ENCODE peak calls at places on chromosome 21, in nine cellular contexts. One of them, this sample, is unnamed.

GRCh38 chr21:15722591-15723324 is 7.0 kb upstream of the USP25 start:
- DNase-seq in endothelial cell of umbilical vein: no peak
- DNase-seq in NT2/D1: no peak
- DNase-seq in GM23248: no peak
- DNase-seq in BE2C: no peak
- DNase-seq in tibial artery: no peak
- DNase-seq in body of pancreas: peak; percentile 69
- DNase-seq in uterus: no peak
- DNase-seq in SK-N-SH: no peak
- DNase-seq in this sample: no peak

GRCh38 chr21:34693192-34693810 is 24.5 kb downstream of the CLIC6 start:
- DNase-seq in endothelial cell of umbilical vein: peak; percentile 57
- DNase-seq in NT2/D1: peak; percentile 71
- DNase-seq in GM23248: peak; percentile 81
- DNase-seq in BE2C: peak; percentile 45
- DNase-seq in tibial artery: peak; percentile 34
- DNase-seq in body of pancreas: peak; percentile 65
- DNase-seq in uterus: no peak
- DNase-seq in SK-N-SH: peak; percentile 63
- DNase-seq in this sample: no peak

GRCh38 chr21:46294647-46295176 is 8.6 kb downstream of the YBEY start:
- DNase-seq in endothelial cell of umbilical vein: no peak
- DNase-seq in NT2/D1: no peak
- DNase-seq in GM23248: peak; percentile 80
- DNase-seq in BE2C: no peak
- DNase-seq in tibial artery: no peak
- DNase-seq in body of pancreas: no peak
- DNase-seq in uterus: no peak
- DNase-seq in SK-N-SH: peak; percentile 51
- DNase-seq in this sample: no peak

GRCh38 chr21:29104239-29104708 is 26.2 kb upstream of the MAP3K7CL start:
- DNase-seq in endothelial cell of umbilical vein: no peak
- DNase-seq in NT2/D1: no peak
- DNase-seq in GM23248: no peak
- DNase-seq in BE2C: no peak
- DNase-seq in tibial artery: no peak
- DNase-seq in body of pancreas: no peak
- DNase-seq in uterus: no peak
- DNase-seq in SK-N-SH: no peak
- DNase-seq in this sample: no peak

GRCh38 chr21:38181101-38181500 is 75.7 kb upstream of the KCNJ15 start:
- DNase-seq in endothelial cell of umbilical vein: no peak
- DNase-seq in NT2/D1: no peak
- DNase-seq in GM23248: peak; percentile 63
- DNase-seq in BE2C: no peak
- DNase-seq in tibial artery: no peak
- DNase-seq in body of pancreas: no peak
- DNase-seq in uterus: no peak
- DNase-seq in SK-N-SH: no peak
- DNase-seq in this sample: no peak

GRCh38 chr21:18244721-18245486 is at the start of gene CHODL:
- DNase-seq in endothelial cell of umbilical vein: no peak
- DNase-seq in NT2/D1: no peak
- DNase-seq in GM23248: no peak
- DNase-seq in BE2C: peak; percentile 40
- DNase-seq in tibial artery: peak; percentile 22
- DNase-seq in body of pancreas: no peak
- DNase-seq in uterus: no peak
- DNase-seq in SK-N-SH: peak; percentile 11
- DNase-seq in this sample: no peak

GRCh38 chr21:34519694-34520093 is 7.7 kb upstream of the KCNE1 start:
- DNase-seq in endothelial cell of umbilical vein: no peak
- DNase-seq in NT2/D1: no peak
- DNase-seq in GM23248: no peak
- DNase-seq in BE2C: no peak
- DNase-seq in tibial artery: no peak
- DNase-seq in body of pancreas: no peak
- DNase-seq in uterus: no peak
- DNase-seq in SK-N-SH: no peak
- DNase-seq in this sample: no peak

GRCh38 chr21:36567216-36567917 is 87.4 kb upstream of the CLDN14 start:
- DNase-seq in endothelial cell of umbilical vein: no peak
- DNase-seq in NT2/D1: no peak
- DNase-seq in GM23248: no peak
- DNase-seq in BE2C: no peak
- DNase-seq in tibial artery: no peak
- DNase-seq in body of pancreas: no peak
- DNase-seq in uterus: no peak
- DNase-seq in SK-N-SH: no peak
- DNase-seq in this sample: no peak

GRCh38 chr21:32813265-32813903 is 41.8 kb upstream of the PAXBP1 start:
- DNase-seq in endothelial cell of umbilical vein: peak; percentile 40
- DNase-seq in NT2/D1: no peak
- DNase-seq in GM23248: no peak
- DNase-seq in BE2C: no peak
- DNase-seq in tibial artery: no peak
- DNase-seq in body of pancreas: peak; percentile 42
- DNase-seq in uterus: no peak
- DNase-seq in SK-N-SH: no peak
- DNase-seq in this sample: no peak

GRCh38 chr21:45313015-45313414 is 25.3 kb upstream of the POFUT2 start:
- DNase-seq in endothelial cell of umbilical vein: no peak
- DNase-seq in NT2/D1: no peak
- DNase-seq in GM23248: no peak
- DNase-seq in BE2C: peak; percentile 1
- DNase-seq in tibial artery: no peak
- DNase-seq in body of pancreas: no peak
- DNase-seq in uterus: no peak
- DNase-seq in SK-N-SH: no peak
- DNase-seq in this sample: no peak

GRCh38 chr21:42317341-42317741 is 2.1 kb upstream of the TFF3 start:
- DNase-seq in endothelial cell of umbilical vein: no peak
- DNase-seq in NT2/D1: no peak
- DNase-seq in GM23248: no peak
- DNase-seq in BE2C: no peak
- DNase-seq in tibial artery: no peak
- DNase-seq in body of pancreas: no peak
- DNase-seq in uterus: no peak
- DNase-seq in SK-N-SH: no peak
- DNase-seq in this sample: no peak

GRCh38 chr21:42314616-42315295 is 453 bp downstream of the TFF3 start:
- DNase-seq in endothelial cell of umbilical vein: no peak
- DNase-seq in NT2/D1: no peak
- DNase-seq in GM23248: no peak
- DNase-seq in BE2C: no peak
- DNase-seq in tibial artery: no peak
- DNase-seq in body of pancreas: no peak
- DNase-seq in uterus: no peak
- DNase-seq in SK-N-SH: no peak
- DNase-seq in this sample: no peak

GRCh38 chr21:42313501-42313969 is 1.7 kb downstream of the TFF3 start:
- DNase-seq in endothelial cell of umbilical vein: no peak
- DNase-seq in NT2/D1: peak; percentile 75
- DNase-seq in GM23248: no peak
- DNase-seq in BE2C: no peak
- DNase-seq in tibial artery: no peak
- DNase-seq in body of pancreas: no peak
- DNase-seq in uterus: no peak
- DNase-seq in SK-N-SH: no peak
- DNase-seq in this sample: no peak

GRCh38 chr21:42316891-42317290 is 1.7 kb upstream of the TFF3 start:
- DNase-seq in endothelial cell of umbilical vein: no peak
- DNase-seq in NT2/D1: no peak
- DNase-seq in GM23248: no peak
- DNase-seq in BE2C: no peak
- DNase-seq in tibial artery: no peak
- DNase-seq in body of pancreas: no peak
- DNase-seq in uterus: no peak
- DNase-seq in SK-N-SH: no peak
- DNase-seq in this sample: no peak

DNA sequence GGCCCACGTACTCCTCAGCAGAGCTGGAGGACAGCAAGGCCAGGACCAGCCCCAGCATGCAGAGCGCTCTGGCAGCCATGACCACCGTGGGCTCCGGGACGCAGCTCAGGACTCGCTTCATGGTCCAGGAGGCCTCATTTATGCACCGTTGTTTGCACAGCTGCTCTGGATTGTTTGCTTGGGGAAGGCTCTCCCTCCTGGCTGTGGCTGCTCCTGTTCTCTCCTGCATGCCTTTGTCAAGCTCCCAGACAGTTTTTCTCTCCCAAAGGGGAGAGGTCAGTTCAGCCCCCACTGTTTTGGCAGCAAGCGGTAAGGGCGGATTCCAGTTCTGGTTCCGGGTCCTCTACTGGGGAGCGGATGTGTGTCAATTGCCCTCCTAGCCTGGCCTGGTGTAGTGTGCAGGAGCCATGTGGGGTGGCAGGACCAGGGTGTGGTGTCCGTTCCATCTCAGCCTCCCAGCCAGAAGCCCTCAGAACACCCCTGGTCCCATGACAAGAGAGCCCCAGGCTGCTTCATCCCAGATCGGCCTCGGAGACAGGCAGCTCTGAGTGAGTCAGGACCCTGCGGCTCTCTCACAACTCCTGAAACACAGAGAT is at the start of gene TFF3:
- DNase-seq in endothelial cell of umbilical vein: no peak
- DNase-seq in NT2/D1: no peak
- DNase-seq in GM23248: no peak
- DNase-seq in BE2C: no peak
- DNase-seq in tibial artery: no peak
- DNase-seq in body of pancreas: peak; percentile 69
- DNase-seq in uterus: no peak
- DNase-seq in SK-N-SH: no peak
- DNase-seq in this sample: no peak
- H3K9me3 ChIP-seq in endothelial cell of umbilical vein: no peaks in the 10 kb centered on the region
- H3K9me3 ChIP-seq in NT2/D1: no peaks in the 10 kb centered on the region
- H3K9me3 ChIP-seq in GM23248: no peaks in the 10 kb centered on the region
- H3K9me3 ChIP-seq in BE2C: no peaks in the 10 kb centered on the region
- H3K9me3 ChIP-seq in tibial artery: no peaks in the 10 kb centered on the region
- H3K9me3 ChIP-seq in body of pancreas: no peaks in the 10 kb centered on the region
- H3K9me3 ChIP-seq in uterus: no peaks in the 10 kb centered on the region
- H3K9me3 ChIP-seq in SK-N-SH: no peaks in the 10 kb centered on the region
- H3K9me3 ChIP-seq in this sample: no peaks in the 10 kb centered on the region

DNA sequence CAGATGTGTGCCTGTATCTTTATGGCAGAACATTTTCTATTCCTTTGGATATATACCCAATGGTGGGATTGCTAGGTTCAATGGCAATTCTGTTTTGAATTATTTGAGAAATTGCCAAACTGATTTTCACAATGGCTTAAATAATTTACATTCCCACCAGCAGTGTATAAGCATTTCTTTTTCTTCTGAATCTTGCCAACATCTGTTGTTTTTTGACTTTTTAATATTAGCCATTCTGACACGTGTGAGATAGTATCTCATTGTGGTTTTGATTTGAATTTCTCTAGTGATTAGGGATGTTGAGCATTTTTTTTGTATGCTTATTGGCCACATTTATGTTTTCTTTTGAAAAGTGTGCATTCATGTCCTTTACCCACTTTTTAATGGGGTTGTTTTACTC is 864.3 kb upstream of the ADAMTS5 start:
- DNase-seq in endothelial cell of umbilical vein: no peak
- DNase-seq in NT2/D1: no peak
- DNase-seq in GM23248: no peak
- DNase-seq in BE2C: no peak
- DNase-seq in tibial artery: no peak
- DNase-seq in body of pancreas: no peak
- DNase-seq in uterus: no peak
- DNase-seq in SK-N-SH: no peak
- DNase-seq in this sample: no peak
- H3K9me3 ChIP-seq in endothelial cell of umbilical vein: no peaks in the 10 kb centered on the region
- H3K9me3 ChIP-seq in NT2/D1: no peaks in the 10 kb centered on the region
- H3K9me3 ChIP-seq in GM23248: no peaks in the 10 kb centered on the region
- H3K9me3 ChIP-seq in BE2C: no peaks in the 10 kb centered on the region
- H3K9me3 ChIP-seq in tibial artery: no peaks in the 10 kb centered on the region
- H3K9me3 ChIP-seq in body of pancreas: no peaks in the 10 kb centered on the region
- H3K9me3 ChIP-seq in uterus: no peaks in the 10 kb centered on the region
- H3K9me3 ChIP-seq in SK-N-SH: no peaks in the 10 kb centered on the region
- H3K9me3 ChIP-seq in this sample: no peaks in the 10 kb centered on the region

DNA sequence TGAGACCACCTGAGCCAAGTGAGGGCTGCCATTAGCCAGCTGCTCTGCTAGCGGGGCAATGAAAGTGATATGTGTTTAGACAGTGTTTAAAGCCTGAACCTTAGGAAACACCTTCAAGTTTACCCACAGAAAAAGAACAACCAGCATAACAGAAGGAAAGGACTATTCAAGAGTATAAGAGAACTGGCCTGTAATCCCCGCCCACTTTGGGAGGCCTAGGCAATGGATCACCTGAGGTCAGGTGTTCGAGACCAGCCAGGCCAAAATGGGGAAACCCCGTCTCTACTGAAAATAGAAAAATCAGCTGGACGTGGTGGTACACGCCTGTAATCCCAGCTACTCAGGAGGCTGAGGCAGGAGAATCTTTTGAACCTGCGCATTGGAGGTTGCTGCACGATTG is 149.4 kb downstream of the PCP4 start:
- DNase-seq in endothelial cell of umbilical vein: no peak
- DNase-seq in NT2/D1: no peak
- DNase-seq in GM23248: no peak
- DNase-seq in BE2C: no peak
- DNase-seq in tibial artery: no peak
- DNase-seq in body of pancreas: no peak
- DNase-seq in uterus: no peak
- DNase-seq in SK-N-SH: no peak
- DNase-seq in this sample: no peak
- H3K9me3 ChIP-seq in endothelial cell of umbilical vein: peaks cover 10% of the 10 kb centered on the region
- H3K9me3 ChIP-seq in NT2/D1: no peaks in the 10 kb centered on the region
- H3K9me3 ChIP-seq in GM23248: no peaks in the 10 kb centered on the region
- H3K9me3 ChIP-seq in BE2C: no peaks in the 10 kb centered on the region
- H3K9me3 ChIP-seq in tibial artery: no peaks in the 10 kb centered on the region
- H3K9me3 ChIP-seq in body of pancreas: no peaks in the 10 kb centered on the region
- H3K9me3 ChIP-seq in uterus: no peaks in the 10 kb centered on the region
- H3K9me3 ChIP-seq in SK-N-SH: no peaks in the 10 kb centered on the region
- H3K9me3 ChIP-seq in this sample: no peaks in the 10 kb centered on the region

DNA sequence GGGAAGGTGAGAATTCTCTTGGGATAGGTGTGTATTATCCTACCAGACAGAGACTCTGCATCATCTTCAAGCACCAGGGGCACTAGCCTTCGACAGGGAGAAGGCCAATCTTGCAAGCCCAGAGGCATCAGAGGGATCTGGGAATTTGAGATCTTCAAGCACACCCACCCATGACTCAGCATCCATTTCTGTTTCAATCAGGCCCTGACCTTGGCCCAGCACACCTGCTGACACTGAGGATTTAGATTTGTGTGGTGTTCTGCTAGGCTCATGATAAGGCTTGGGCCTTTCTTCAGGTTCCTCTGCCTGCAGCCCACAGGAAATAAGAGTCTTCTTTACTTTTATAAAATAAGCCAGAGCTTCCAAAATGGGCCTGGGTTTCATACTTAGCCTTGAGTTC is 6.6 kb upstream of the PCP4 start:
- DNase-seq in endothelial cell of umbilical vein: no peak
- DNase-seq in NT2/D1: no peak
- DNase-seq in GM23248: no peak
- DNase-seq in BE2C: no peak
- DNase-seq in tibial artery: no peak
- DNase-seq in body of pancreas: no peak
- DNase-seq in uterus: no peak
- DNase-seq in SK-N-SH: no peak
- DNase-seq in this sample: no peak
- H3K9me3 ChIP-seq in endothelial cell of umbilical vein: peaks cover 8% of the 10 kb centered on the region
- H3K9me3 ChIP-seq in NT2/D1: peaks cover 32% of the 10 kb centered on the region
- H3K9me3 ChIP-seq in GM23248: no peaks in the 10 kb centered on the region
- H3K9me3 ChIP-seq in BE2C: no peaks in the 10 kb centered on the region
- H3K9me3 ChIP-seq in tibial artery: no peaks in the 10 kb centered on the region
- H3K9me3 ChIP-seq in body of pancreas: no peaks in the 10 kb centered on the region
- H3K9me3 ChIP-seq in uterus: no peaks in the 10 kb centered on the region
- H3K9me3 ChIP-seq in SK-N-SH: no peaks in the 10 kb centered on the region
- H3K9me3 ChIP-seq in this sample: no peaks in the 10 kb centered on the region

GRCh38 chr21:23111070-23111605 is 2112.9 kb downstream of the NCAM2 start:
- DNase-seq in endothelial cell of umbilical vein: no peak
- DNase-seq in NT2/D1: no peak
- DNase-seq in GM23248: no peak
- DNase-seq in BE2C: no peak
- DNase-seq in tibial artery: no peak
- DNase-seq in body of pancreas: no peak
- DNase-seq in uterus: no peak
- DNase-seq in SK-N-SH: no peak
- DNase-seq in this sample: no peak
- H3K9me3 ChIP-seq in endothelial cell of umbilical vein: no peaks in the 10 kb centered on the region
- H3K9me3 ChIP-seq in NT2/D1: peaks cover 13% of the 10 kb centered on the region
- H3K9me3 ChIP-seq in GM23248: peaks cover 4% of the 10 kb centered on the region
- H3K9me3 ChIP-seq in BE2C: no peaks in the 10 kb centered on the region
- H3K9me3 ChIP-seq in tibial artery: no peaks in the 10 kb centered on the region
- H3K9me3 ChIP-seq in body of pancreas: no peaks in the 10 kb centered on the region
- H3K9me3 ChIP-seq in uterus: no peaks in the 10 kb centered on the region
- H3K9me3 ChIP-seq in SK-N-SH: peaks cover 5% of the 10 kb centered on the region
- H3K9me3 ChIP-seq in this sample: no peaks in the 10 kb centered on the region

This sample was measured in T-helper 17 cell.